ENCODE peak calls at places on chromosome 3, in ten cellular contexts. T, N, M, O, L, H, Q, B, C and X are unnamed samples.

GRCh38 chr3:45773714-45774449 is 22.5 kb downstream of the SLC6A20 start:
- DNase-seq in Q (no peak), H (no peak), O (no peak), T (no peak), M (no peak), N (no peak), L (no peak), C (no peak), B (no peak), X (no peak)

GRCh38 chr3:196237203-196237602 is 20.9 kb downstream of the SLC51A start:
- DNase-seq in C (no peak), Q (no peak), N (no peak), M (no peak), T (no peak), B (no peak), H (no peak), L (no peak), O (no peak), X (no peak)

GRCh38 chr3:190265795-190266194 is 56.5 kb downstream of the CLDN1 start:
- DNase-seq in O (no peak), M (no peak), L (no peak), Q (no peak), T (peak), C (peak), B (peak), H (no peak), N (no peak), X (no peak)

GRCh38 chr3:87856126-87856525 is 202.7 kb downstream of the CGGBP1 start:
- DNase-seq in M (no peak), O (no peak), H (no peak), B (peak), Q (no peak), L (no peak), C (peak), N (no peak), T (peak), X (no peak)

GRCh38 chr3:45664558-45664957 is 24.6 kb upstream of the SACM1L start:
- DNase-seq in T (no peak), L (peak), B (no peak), N (peak), Q (no peak), H (peak), O (no peak), C (no peak), M (peak), X (no peak)

GRCh38 chr3:126578702-126579101 is 20.0 kb upstream of the C3orf22 start:
- DNase-seq in H (no peak), B (no peak), L (no peak), N (no peak), M (no peak), C (no peak), O (no peak), Q (no peak), T (no peak), X (no peak)

GRCh38 chr3:134797080-134797801 is 2.2 kb downstream of the EPHB1 start:
- DNase-seq in L (no peak), Q (no peak), O (no peak), B (no peak), M (no peak), N (no peak), C (no peak), T (no peak), H (no peak), X (no peak)

GRCh38 chr3:10883478-10884234 is 67.6 kb downstream of the SLC6A11 start:
- DNase-seq in C (peak), M (no peak), H (no peak), L (no peak), T (no peak), O (no peak), Q (no peak), B (no peak), N (no peak), X (no peak)

GRCh38 chr3:152309031-152309430 is 40.3 kb downstream of the MBNL1 start:
- DNase-seq in C (no peak), M (no peak), L (no peak), H (no peak), O (no peak), Q (no peak), N (no peak), T (no peak), B (no peak), X (no peak)

GRCh38 chr3:107775958-107776357 is 253.2 kb downstream of the BBX start:
- DNase-seq in T (no peak), L (no peak), M (no peak), C (no peak), O (no peak), B (no peak), N (no peak), H (no peak), Q (no peak), X (no peak)

GRCh38 chr3:43405888-43406636 is 119.7 kb downstream of the SNRK start:
- DNase-seq in H (no peak), N (no peak), O (no peak), Q (peak), L (no peak), C (peak), B (peak), T (no peak), M (no peak), X (no peak)

GRCh38 chr3:17176757-17177156 is 292.0 kb downstream of the PLCL2 start:
- DNase-seq in N (no peak), Q (no peak), T (no peak), H (no peak), M (no peak), C (no peak), L (no peak), B (no peak), O (no peak), X (no peak)